ENCODE peak calls at places on chromosomes 1 and 21, in five cellular contexts. R is stimulated activated naive B cell treated with anti-CD40 and anti-IgM and Interleukin-4, amounts not matched to agents 10 μg/mL and 1 μg/mL and 100 μg/mL, for 72 hours; U is brain microvascular endothelial cell; Y is LoVo; X is activated CD4-positive, alpha-beta T cell treated with anti-CD3 and anti-CD28 coated beads for 1 hour. H is an unnamed sample.

GRCh38 chr1:84780000-84780716 is 89.9 kb upstream of the SSX2IP start:
- DNase-seq in R (no peak), U (no peak), Y (no peak), X (no peak), H (no peak)

GRCh38 chr1:19096036-19096833 is 113.8 kb downstream of the UBR4 start:
- DNase-seq in R (no peak), U (no peak), Y (peak; percentile 20), X (no peak), H (no peak)

GRCh38 chr1:37476460-37477197 is 2.2 kb downstream of the ZC3H12A start:
- DNase-seq in R (no peak), U (peak; percentile 56), Y (peak; percentile 71), X (no peak), H (no peak)

GRCh38 chr1:87999852-88000251 is 671.2 kb downstream of the LMO4 start:
- DNase-seq in R (no peak), U (no peak), Y (no peak), X (no peak), H (no peak)

GRCh38 chr21:45998276-45998701 is 16.7 kb downstream of the COL6A1 start:
- DNase-seq in R (no peak), U (no peak), Y (no peak), X (no peak), H (no peak)

GRCh38 chr1:202086579-202087350 is 36.0 kb upstream of the GPR37L1 start:
- DNase-seq in R (no peak), U (no peak), Y (peak; percentile 60), X (no peak), H (no peak)

GRCh38 chr21:26116456-26117011 is 54.0 kb downstream of the APP start:
- DNase-seq in R (no peak), U (no peak), Y (no peak), X (no peak), H (no peak)

GRCh38 chr21:34997295-34997694 is 51.8 kb downstream of the RUNX1 start:
- DNase-seq in R (no peak), U (no peak), Y (no peak), X (no peak), H (no peak)

H was measured in activated T-helper 1 cell treated with Interleukin-2 at 50 U/mL for 16 hours.